ENCODE peak calls at places on chromosomes 3 and 15, in four cellular contexts. V, A, L and P are unnamed samples.

GRCh38 chr3:102059145-102059943 is 210.0 kb downstream of the NFKBIZ start:
- DNase-seq in V (no peak), L (no peak), A (no peak), P (no peak)

GRCh38 chr15:77461486-77461885 is 40.8 kb downstream of the HMG20A start:
- DNase-seq in L (peak; percentile 61), A (no peak), V (no peak), P (no peak)

GRCh38 chr15:80585544-80586018 is 109.5 kb upstream of the ABHD17C start:
- DNase-seq in L (no peak), A (no peak), V (no peak), P (no peak)

GRCh38 chr3:156489462-156489911 is 65.4 kb downstream of the SSR3 start:
- DNase-seq in A (no peak), V (no peak), L (peak; percentile 79), P (peak; percentile 46)

GRCh38 chr3:74643636-74644035 is 29.2 kb upstream of the CNTN3 start:
- DNase-seq in L (peak; percentile 91), V (no peak), A (peak; percentile 28), P (peak; percentile 78)

GRCh38 chr3:23888617-23889228 is 28.1 kb downstream of the NKIRAS1 start:
- DNase-seq in V (no peak), L (peak; percentile 59), A (peak; percentile 25), P (peak; percentile 76)

GRCh38 chr15:57328479-57329250 is 47.6 kb upstream of the CGNL1 start:
- DNase-seq in L (no peak), V (no peak), A (no peak), P (no peak)

GRCh38 chr15:51613988-51614387 is 8.6 kb downstream of the DMXL2 start:
- DNase-seq in L (no peak), V (no peak), A (no peak), P (no peak)

GRCh38 chr3:46692566-46692983 is 904 bp downstream of the ALS2CL start:
- DNase-seq in L (no peak), V (no peak), A (no peak), P (no peak)

GRCh38 chr15:49145651-49146609 is 9.5 kb downstream of the COPS2 start:
- DNase-seq in V (no peak), A (peak; percentile 73), L (peak; percentile 75), P (peak; percentile 84)

GRCh38 chr3:13812039-13812438 is 67.8 kb downstream of the WNT7A start:
- DNase-seq in A (no peak), L (no peak), V (no peak), P (no peak)

GRCh38 chr3:129040579-129041300 is 19.8 kb upstream of the GP9 start:
- DNase-seq in L (no peak), V (no peak), A (no peak), P (no peak)

GRCh38 chr3:194306109-194306686 is 44.9 kb downstream of the CPN2 start:
- DNase-seq in L (no peak), A (no peak), V (no peak), P (no peak)

GRCh38 chr15:92069308-92070244 is 216.1 kb downstream of the SLCO3A1 start:
- DNase-seq in A (peak; percentile 74), V (peak; percentile 84), L (peak; percentile 84), P (peak; percentile 76)

GRCh38 chr3:47266709-47267489 is 15.7 kb downstream of the KIF9 start:
- DNase-seq in V (peak; percentile 84), A (peak; percentile 94), L (peak; percentile 97), P (peak; percentile 96)

GRCh38 chr3:42351221-42351620 is 59.2 kb downstream of the LYZL4 start:
- DNase-seq in V (no peak), A (peak; percentile 11), L (peak; percentile 9), P (peak; percentile 8)

GRCh38 chr3:13144163-13145023 is 71.2 kb upstream of the IQSEC1 start:
- DNase-seq in A (no peak), L (no peak), V (peak; percentile 47), P (no peak)

GRCh38 chr15:94476681-94477080 is 245.3 kb downstream of the MCTP2 start:
- DNase-seq in L (no peak), A (no peak), V (no peak), P (no peak)

GRCh38 chr15:57752426-57752825 is 45.9 kb downstream of the POLR2M start:
- DNase-seq in A (peak; percentile 10), V (no peak), L (peak; percentile 11), P (peak; percentile 26)

GRCh38 chr3:14344351-14344750 is 58.1 kb upstream of the SLC6A6 start:
- DNase-seq in L (no peak), V (no peak), A (no peak), P (no peak)

GRCh38 chr3:47010050-47010712 is 30.7 kb downstream of the NBEAL2 start:
- DNase-seq in A (no peak), V (peak; percentile 77), L (peak; percentile 22), P (no peak)

GRCh38 chr3:114585687-114586086 is 291.9 kb downstream of the TIGIT start:
- DNase-seq in L (no peak), A (no peak), V (no peak), P (no peak)

GRCh38 chr15:69881310-69881660 is 216.4 kb downstream of the TLE3 start:
- DNase-seq in L (no peak), A (no peak), V (no peak), P (no peak)

GRCh38 chr3:66397745-66398144 is 103.1 kb downstream of the LRIG1 start:
- DNase-seq in V (no peak), A (no peak), L (peak; percentile 63), P (peak; percentile 38)

GRCh38 chr3:125622381-125622788 is 27.1 kb upstream of the OSBPL11 start:
- DNase-seq in V (no peak), A (no peak), L (no peak), P (no peak)

GRCh38 chr3:41286305-41286704 is 87.0 kb downstream of the CTNNB1 start:
- DNase-seq in V (no peak), A (no peak), L (no peak), P (peak; percentile 6)
- TF ChIP-seq CTCF in V (no peak), A (peak; percentile 25), L (no peak), P (peak; percentile 25)

DNA sequence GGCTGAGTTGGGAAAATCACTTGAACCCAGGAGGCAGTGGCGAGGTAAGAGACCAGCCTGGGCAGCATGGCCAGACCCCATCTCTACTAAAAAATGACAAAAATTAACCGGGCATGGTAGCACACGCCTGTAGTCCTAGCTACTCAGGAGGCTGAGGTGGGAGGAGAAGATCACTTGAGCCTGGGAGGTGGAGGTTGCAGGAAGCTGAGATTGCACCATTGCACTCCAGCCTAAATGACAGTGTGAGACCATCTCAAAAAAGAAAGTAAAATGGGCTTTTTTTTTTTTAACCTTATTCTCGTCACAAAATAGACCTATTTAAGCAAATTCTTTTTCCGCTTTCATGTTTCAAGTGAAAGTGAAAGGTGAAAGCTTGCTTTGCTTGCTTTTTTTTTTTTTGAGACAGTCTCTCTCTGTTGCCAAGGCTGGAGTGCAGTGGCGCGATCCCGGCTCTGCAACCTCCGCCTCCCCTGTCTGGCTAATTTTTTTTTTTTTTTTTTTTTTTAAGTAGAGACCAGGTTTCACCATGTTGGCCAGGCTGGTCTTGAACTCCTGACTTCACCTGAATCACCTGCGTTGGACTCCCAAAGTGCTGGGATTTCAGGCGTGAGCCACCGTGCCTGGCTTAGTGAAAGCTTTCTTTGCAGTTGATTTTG is 3.6 kb downstream of the PDIA3 start:
- DNase-seq in A (no peak), V (no peak), L (peak; percentile 29), P (no peak)
- H3K4me3 ChIP-seq in A (no peak overlapping the region), V (no peak overlapping the region), L (peak overlapping the region; percentile 16), P (no peak overlapping the region)

DNA sequence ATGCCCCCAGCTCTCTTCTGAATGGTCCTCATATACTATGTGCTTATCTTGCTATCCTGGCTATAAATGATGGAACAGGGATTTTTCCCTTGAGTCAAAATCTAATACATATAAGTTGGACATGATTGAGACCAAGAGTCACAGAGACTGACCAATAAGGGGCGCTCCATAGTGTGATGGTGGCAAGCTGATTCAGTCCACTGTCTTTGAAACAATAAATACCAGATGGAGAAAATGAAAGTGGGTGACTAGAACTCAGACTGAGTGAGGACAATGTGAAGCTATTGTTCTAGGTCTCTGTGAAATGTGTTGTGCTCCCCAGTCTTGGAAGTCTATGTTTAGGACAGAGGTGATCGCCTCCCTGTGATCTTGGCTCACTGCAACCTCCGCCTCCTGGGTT is 10.6 kb upstream of the FSTL1 start:
- DNase-seq in L (peak; percentile 57), A (no peak), V (no peak), P (no peak)
- TF ChIP-seq CTCF in L (no peak), A (no peak), V (no peak), P (no peak)

DNA sequence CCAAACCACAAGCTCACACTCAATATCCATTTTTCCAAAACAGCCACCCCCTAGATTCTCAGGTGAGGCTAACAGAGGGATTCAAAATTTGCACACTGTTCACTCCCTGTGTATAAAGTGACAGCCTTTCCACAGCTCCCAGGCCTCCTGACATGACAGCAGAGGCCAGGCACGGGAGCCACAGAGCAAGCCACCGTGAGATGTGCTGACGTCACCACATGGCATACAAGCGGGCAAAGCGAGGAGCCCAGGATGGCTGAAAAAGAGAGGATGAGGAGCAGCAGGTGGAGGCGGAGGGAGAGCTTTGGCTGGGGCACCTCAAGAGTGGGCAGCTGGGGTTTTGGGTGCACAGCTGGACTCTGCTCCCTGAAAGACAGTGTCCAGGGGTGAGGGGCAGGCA is 27.1 kb downstream of the EHD4 start:
- DNase-seq in L (no peak), V (peak; percentile 63), A (no peak), P (no peak)
- H3K4me3 ChIP-seq in L (no peak overlapping the region), V (no peak overlapping the region), A (no peak overlapping the region), P (no peak overlapping the region)

DNA sequence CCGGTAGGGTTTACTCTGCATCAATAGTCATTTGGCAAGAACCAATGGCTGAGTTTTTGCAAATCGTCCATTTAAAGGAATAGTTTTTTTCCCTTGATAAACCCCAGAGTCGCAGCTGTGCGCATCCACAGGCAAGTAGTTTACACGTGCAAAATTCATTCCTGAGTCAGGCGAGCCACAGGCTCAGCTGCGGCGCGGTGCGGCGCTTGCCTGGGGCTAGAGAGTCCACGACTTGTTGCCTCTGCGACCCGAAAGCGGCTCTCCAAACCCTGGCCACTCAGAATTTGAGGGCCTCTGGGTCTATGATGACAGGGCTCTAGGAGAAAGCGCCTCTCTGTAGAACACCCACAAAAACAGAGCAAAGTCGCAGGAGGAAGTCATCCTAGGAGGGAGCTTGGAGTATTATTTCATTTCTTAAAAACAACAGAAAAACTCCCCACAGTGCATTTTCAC is 36.6 kb downstream of the ZIC4 start:
- DNase-seq in V (no peak), L (no peak), A (no peak), P (no peak)
- TF ChIP-seq CTCF in V (no peak), L (no peak), A (no peak), P (no peak)

GRCh38 chr3:57706462-57706861 is 13.6 kb upstream of the DENND6A start:
- DNase-seq in V (no peak), L (peak; percentile 96), A (peak; percentile 52), P (peak; percentile 71)

DNA sequence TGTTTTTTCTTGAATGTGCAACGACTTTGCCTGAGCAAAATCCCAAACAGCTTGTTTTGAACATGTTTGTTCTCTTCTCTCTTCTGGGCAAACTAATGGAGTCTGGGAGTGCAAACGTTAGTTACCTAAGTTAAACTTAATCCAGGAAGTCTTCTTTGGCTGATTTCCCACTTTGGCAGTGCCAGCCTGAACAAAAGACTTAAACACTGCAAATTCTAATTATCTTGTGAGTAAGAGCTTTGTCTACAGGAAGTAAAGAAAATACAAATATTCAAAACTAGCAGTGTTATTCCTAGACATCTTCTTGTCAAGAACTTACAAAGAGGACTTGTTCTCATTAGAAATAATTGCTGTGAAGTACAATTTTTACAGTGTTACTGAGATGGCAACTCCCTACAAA is 16.7 kb upstream of the DENND6A start:
- DNase-seq in V (no peak), A (no peak), L (no peak), P (peak; percentile 25)
- H3K4me3 ChIP-seq in V (no peak overlapping the region), A (no peak overlapping the region), L (no peak overlapping the region), P (no peak overlapping the region)

GRCh38 chr3:191217331-191217730 is 18.3 kb downstream of the OSTN start:
- DNase-seq in L (peak; percentile 72), V (no peak), A (no peak), P (peak; percentile 29)

GRCh38 chr3:191216510-191216909 is 17.5 kb downstream of the OSTN start:
- DNase-seq in L (peak; percentile 12), V (no peak), A (no peak), P (no peak)

GRCh38 chr3:191220908-191221307 is 21.9 kb downstream of the OSTN start:
- DNase-seq in L (no peak), A (no peak), V (no peak), P (no peak)
- TF ChIP-seq CTCF in L (no peak), A (peak; percentile 36), V (no peak), P (no peak)